ENCODE peak calls at places on chromosomes 13 and 19, in seven cellular contexts. One of them, this sample, is unnamed.

GRCh38 chr19:15629003-15629880 is 11.5 kb upstream of the CYP4F3 start:
- DNase-seq in uterus: peak
- DNase-seq in AG04450: peak
- DNase-seq in cardiac muscle cell: peak
- DNase-seq in ascending aorta: peak
- DNase-seq in neural progenitor cell: peak
- DNase-seq in osteoblast: peak
- DNase-seq in this sample: peak

GRCh38 chr19:47231215-47232054 is 436 bp upstream of the BBC3 start:
- DNase-seq in neural progenitor cell: peak
- DNase-seq in ascending aorta: peak
- DNase-seq in uterus: peak
- DNase-seq in osteoblast: peak
- DNase-seq in AG04450: peak
- DNase-seq in cardiac muscle cell: peak
- DNase-seq in this sample: peak

GRCh38 chr13:75312884-75313520 is 169.0 kb downstream of the TBC1D4 start:
- DNase-seq in uterus: no peak
- DNase-seq in neural progenitor cell: no peak
- DNase-seq in osteoblast: no peak
- DNase-seq in cardiac muscle cell: no peak
- DNase-seq in ascending aorta: no peak
- DNase-seq in AG04450: no peak
- DNase-seq in this sample: no peak

GRCh38 chr13:60242231-60242630 is 78.5 kb upstream of the DIAPH3 start:
- DNase-seq in uterus: no peak
- DNase-seq in AG04450: no peak
- DNase-seq in cardiac muscle cell: no peak
- DNase-seq in neural progenitor cell: no peak
- DNase-seq in ascending aorta: no peak
- DNase-seq in osteoblast: no peak
- DNase-seq in this sample: no peak

GRCh38 chr13:73216381-73216831 is 157.6 kb downstream of the KLF5 start:
- DNase-seq in AG04450: no peak
- DNase-seq in ascending aorta: no peak
- DNase-seq in uterus: peak
- DNase-seq in neural progenitor cell: no peak
- DNase-seq in osteoblast: peak
- DNase-seq in cardiac muscle cell: no peak
- DNase-seq in this sample: no peak

GRCh38 chr13:63184693-63185092 is 1769.0 kb upstream of the PCDH20 start:
- DNase-seq in osteoblast: no peak
- DNase-seq in ascending aorta: no peak
- DNase-seq in cardiac muscle cell: peak
- DNase-seq in AG04450: peak
- DNase-seq in neural progenitor cell: peak
- DNase-seq in uterus: no peak
- DNase-seq in this sample: peak

GRCh38 chr13:110271313-110271712 is 35.6 kb downstream of the COL4A1 start:
- DNase-seq in cardiac muscle cell: no peak
- DNase-seq in uterus: peak
- DNase-seq in ascending aorta: no peak
- DNase-seq in neural progenitor cell: no peak
- DNase-seq in AG04450: no peak
- DNase-seq in osteoblast: no peak
- DNase-seq in this sample: no peak

GRCh38 chr19:42657551-42657950 is 62.8 kb upstream of the CEACAM8 start:
- DNase-seq in neural progenitor cell: no peak
- DNase-seq in osteoblast: no peak
- DNase-seq in uterus: no peak
- DNase-seq in ascending aorta: no peak
- DNase-seq in cardiac muscle cell: peak
- DNase-seq in AG04450: no peak
- DNase-seq in this sample: no peak

GRCh38 chr13:106989866-106990265 is 421.9 kb upstream of the ARGLU1 start:
- DNase-seq in neural progenitor cell: no peak
- DNase-seq in AG04450: no peak
- DNase-seq in uterus: no peak
- DNase-seq in osteoblast: no peak
- DNase-seq in cardiac muscle cell: no peak
- DNase-seq in ascending aorta: no peak
- DNase-seq in this sample: no peak

GRCh38 chr13:48654511-48654910 is 782 bp downstream of the CYSLTR2 start:
- DNase-seq in uterus: no peak
- DNase-seq in neural progenitor cell: no peak
- DNase-seq in AG04450: no peak
- DNase-seq in osteoblast: no peak
- DNase-seq in ascending aorta: no peak
- DNase-seq in cardiac muscle cell: peak
- DNase-seq in this sample: no peak

GRCh38 chr13:60591348-60591747 is 194.3 kb downstream of the TDRD3 start:
- DNase-seq in uterus: no peak
- DNase-seq in ascending aorta: no peak
- DNase-seq in neural progenitor cell: no peak
- DNase-seq in osteoblast: peak
- DNase-seq in AG04450: no peak
- DNase-seq in cardiac muscle cell: peak
- DNase-seq in this sample: peak

GRCh38 chr19:1263198-1263597 is 5.9 kb upstream of the CIRBP start:
- DNase-seq in neural progenitor cell: no peak
- DNase-seq in uterus: no peak
- DNase-seq in AG04450: no peak
- DNase-seq in ascending aorta: no peak
- DNase-seq in cardiac muscle cell: no peak
- DNase-seq in osteoblast: no peak
- DNase-seq in this sample: no peak

GRCh38 chr19:3483226-3483628 is at the start of gene SMIM44:
- DNase-seq in cardiac muscle cell: no peak
- DNase-seq in ascending aorta: no peak
- DNase-seq in osteoblast: no peak
- DNase-seq in uterus: no peak
- DNase-seq in AG04450: no peak
- DNase-seq in neural progenitor cell: no peak
- DNase-seq in this sample: no peak

GRCh38 chr19:12766051-12766521 is 9.3 kb downstream of the HOOK2 start:
- DNase-seq in neural progenitor cell: peak
- DNase-seq in ascending aorta: no peak
- DNase-seq in AG04450: peak
- DNase-seq in uterus: peak
- DNase-seq in cardiac muscle cell: no peak
- DNase-seq in osteoblast: peak
- DNase-seq in this sample: peak

GRCh38 chr13:26992951-26993490 is 178.6 kb downstream of the USP12 start:
- DNase-seq in neural progenitor cell: no peak
- DNase-seq in osteoblast: no peak
- DNase-seq in cardiac muscle cell: no peak
- DNase-seq in AG04450: no peak
- DNase-seq in uterus: no peak
- DNase-seq in ascending aorta: no peak
- DNase-seq in this sample: no peak

GRCh38 chr13:69644447-69644846 is 463.2 kb upstream of the ATXN8OS start:
- DNase-seq in cardiac muscle cell: no peak
- DNase-seq in neural progenitor cell: no peak
- DNase-seq in osteoblast: no peak
- DNase-seq in ascending aorta: no peak
- DNase-seq in AG04450: no peak
- DNase-seq in uterus: no peak
- DNase-seq in this sample: no peak

GRCh38 chr13:79749556-79749955 is 268.6 kb downstream of the NDFIP2 start:
- DNase-seq in osteoblast: no peak
- DNase-seq in AG04450: no peak
- DNase-seq in cardiac muscle cell: peak
- DNase-seq in neural progenitor cell: no peak
- DNase-seq in ascending aorta: no peak
- DNase-seq in uterus: no peak
- DNase-seq in this sample: no peak

GRCh38 chr13:86572115-86572514 is 772.9 kb upstream of the SLITRK6 start:
- DNase-seq in AG04450: peak
- DNase-seq in cardiac muscle cell: peak
- DNase-seq in uterus: no peak
- DNase-seq in osteoblast: no peak
- DNase-seq in neural progenitor cell: no peak
- DNase-seq in ascending aorta: no peak
- DNase-seq in this sample: peak

GRCh38 chr13:67152123-67152522 is 78.0 kb downstream of the PCDH9 start:
- DNase-seq in uterus: no peak
- DNase-seq in cardiac muscle cell: no peak
- DNase-seq in ascending aorta: no peak
- DNase-seq in AG04450: no peak
- DNase-seq in osteoblast: no peak
- DNase-seq in neural progenitor cell: no peak
- DNase-seq in this sample: no peak

DNA sequence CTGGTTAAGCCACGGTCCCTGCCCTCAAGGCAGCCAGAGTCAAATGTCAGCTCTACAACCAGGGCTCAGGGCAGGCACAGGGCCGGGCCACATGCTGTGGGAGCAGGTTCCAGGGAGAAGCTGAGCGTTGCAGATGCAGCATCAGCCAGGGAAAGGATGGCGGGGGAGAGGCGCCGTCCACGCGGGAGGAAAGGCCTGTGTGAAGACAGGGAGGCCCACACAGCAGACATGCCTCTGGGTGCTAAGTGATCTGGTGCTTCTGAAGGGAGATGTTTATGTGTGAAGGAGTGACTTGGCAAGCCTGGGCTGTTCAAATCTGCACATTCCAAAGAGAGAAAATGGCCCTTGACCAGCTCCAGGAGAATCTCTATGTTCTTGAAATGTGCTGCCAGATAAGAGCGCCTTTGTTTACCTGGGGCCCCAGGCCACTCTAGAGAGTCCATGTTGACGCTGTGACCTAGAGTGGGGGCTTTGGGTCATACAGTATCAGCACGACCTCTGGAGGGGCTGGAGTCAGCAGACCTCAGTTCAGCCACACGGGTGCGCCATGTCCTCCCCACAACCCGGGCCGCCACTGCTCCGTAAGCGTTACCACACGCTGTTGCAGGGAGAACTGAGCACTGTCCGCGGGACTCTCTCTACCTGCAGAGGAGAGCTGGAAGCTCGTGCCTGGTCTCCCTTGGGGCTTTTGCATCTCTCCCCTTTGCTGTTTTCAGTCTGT is 15.9 kb upstream of the ATF5 start:
- DNase-seq in AG04450: no peak
- DNase-seq in ascending aorta: no peak
- DNase-seq in uterus: no peak
- DNase-seq in cardiac muscle cell: no peak
- DNase-seq in neural progenitor cell: no peak
- DNase-seq in osteoblast: peak
- DNase-seq in this sample: no peak
- TF ChIP-seq CTCF in AG04450: peak
- TF ChIP-seq CTCF in ascending aorta: no peak
- TF ChIP-seq CTCF in uterus: no peak
- TF ChIP-seq CTCF in cardiac muscle cell: no peak
- TF ChIP-seq CTCF in neural progenitor cell: peak
- TF ChIP-seq CTCF in osteoblast: no peak
- TF ChIP-seq CTCF in this sample: peak

DNA sequence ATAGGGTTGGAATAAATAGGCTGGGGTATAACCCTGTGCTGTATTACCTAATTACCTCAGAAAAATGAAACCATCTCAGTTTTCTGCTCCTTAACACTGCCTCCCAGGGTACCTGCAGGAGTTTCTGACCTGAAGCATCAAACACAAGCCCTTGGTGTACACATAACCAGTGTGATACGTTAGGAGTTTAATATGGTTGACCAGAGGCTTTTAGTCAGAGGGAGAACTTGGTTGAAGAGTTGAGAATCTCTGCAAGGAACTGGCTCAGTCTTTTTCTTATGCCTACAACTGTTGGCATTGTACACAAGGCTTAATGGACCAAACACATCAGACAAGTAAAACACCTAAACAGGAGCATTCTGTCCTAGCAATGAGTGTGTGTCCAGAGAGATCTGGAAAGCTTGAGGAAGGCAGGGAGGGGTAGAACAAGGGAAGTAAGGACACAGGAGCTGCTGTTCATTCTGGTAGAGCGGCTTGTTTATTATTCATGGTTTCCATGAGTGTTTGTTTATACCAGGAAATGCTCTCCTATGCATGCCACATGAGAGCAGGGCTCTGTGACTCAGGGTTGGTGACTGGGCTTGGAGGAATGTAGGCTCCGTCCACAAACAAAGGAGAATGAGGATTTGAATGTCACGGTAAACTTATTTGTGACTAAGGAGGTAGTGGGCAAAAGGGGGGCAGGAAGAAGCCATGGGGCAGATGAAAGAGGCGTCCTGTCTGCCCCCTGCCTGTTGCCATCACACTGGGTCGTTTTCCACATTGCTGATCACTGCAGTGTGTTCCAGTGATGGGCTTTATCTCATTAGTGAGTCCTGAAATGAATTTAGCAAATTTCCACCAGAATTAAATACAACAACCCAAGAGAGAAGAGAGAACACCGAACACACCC is 11.9 kb upstream of the SPATA13 start:
- DNase-seq in cardiac muscle cell: peak
- DNase-seq in uterus: no peak
- DNase-seq in ascending aorta: no peak
- DNase-seq in osteoblast: peak
- DNase-seq in AG04450: peak
- DNase-seq in neural progenitor cell: no peak
- DNase-seq in this sample: peak
- H3K4me3 ChIP-seq in cardiac muscle cell: no peak
- H3K4me3 ChIP-seq in uterus: no peak
- H3K4me3 ChIP-seq in ascending aorta: no peak
- H3K4me3 ChIP-seq in osteoblast: peak
- H3K4me3 ChIP-seq in AG04450: no peak
- H3K4me3 ChIP-seq in neural progenitor cell: no peak
- H3K4me3 ChIP-seq in this sample: no peak

DNA sequence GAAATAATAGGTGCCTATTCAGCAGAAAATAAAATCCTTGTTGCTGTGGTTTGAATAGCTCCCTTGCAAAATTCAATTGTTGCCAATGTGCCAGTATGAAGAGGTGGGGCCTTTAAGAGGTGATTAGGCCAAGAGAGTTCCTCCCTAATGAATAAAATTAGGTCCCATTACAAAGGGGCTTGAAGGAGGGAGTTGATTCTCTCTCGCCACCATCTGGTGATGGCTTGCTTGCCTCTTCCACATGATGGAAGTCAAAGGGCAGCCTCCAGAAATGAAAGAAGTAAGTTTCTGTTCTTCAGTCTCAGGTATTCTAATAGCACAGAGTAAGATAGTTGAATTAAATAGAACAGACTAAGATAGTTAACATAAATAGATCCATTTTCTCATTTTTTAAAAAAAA is 3.0 kb upstream of the EEF1AKMT1 start:
- DNase-seq in cardiac muscle cell: no peak
- DNase-seq in neural progenitor cell: peak
- DNase-seq in AG04450: no peak
- DNase-seq in uterus: no peak
- DNase-seq in ascending aorta: no peak
- DNase-seq in osteoblast: no peak
- DNase-seq in this sample: no peak
- TF ChIP-seq CTCF in cardiac muscle cell: no peak
- TF ChIP-seq CTCF in neural progenitor cell: no peak
- TF ChIP-seq CTCF in AG04450: no peak
- TF ChIP-seq CTCF in uterus: no peak
- TF ChIP-seq CTCF in ascending aorta: no peak
- TF ChIP-seq CTCF in osteoblast: no peak
- TF ChIP-seq CTCF in this sample: peak

DNA sequence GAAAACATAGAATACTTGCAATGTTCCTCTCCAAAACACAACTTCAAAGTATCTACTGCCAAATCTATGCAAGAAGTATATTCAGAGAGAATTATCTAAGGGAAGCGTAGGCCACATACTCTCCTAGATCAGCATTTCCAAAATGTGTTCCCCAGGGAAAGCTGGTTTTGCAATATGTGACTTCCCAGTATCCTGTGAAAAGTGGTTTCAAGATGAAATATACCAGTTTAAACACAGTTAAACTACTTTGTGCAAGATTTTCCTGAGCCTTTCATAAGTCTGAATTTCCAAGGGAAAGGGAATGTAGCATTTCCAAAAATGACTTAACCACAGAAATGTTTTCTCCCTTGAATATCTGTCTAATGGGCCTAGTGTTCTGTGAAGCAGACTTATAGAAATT is 7.6 kb downstream of the STARD13 start:
- DNase-seq in osteoblast: no peak
- DNase-seq in cardiac muscle cell: peak
- DNase-seq in ascending aorta: no peak
- DNase-seq in neural progenitor cell: no peak
- DNase-seq in uterus: peak
- DNase-seq in AG04450: no peak
- DNase-seq in this sample: no peak
- H3K4me3 ChIP-seq in osteoblast: no peak
- H3K4me3 ChIP-seq in cardiac muscle cell: no peak
- H3K4me3 ChIP-seq in ascending aorta: no peak
- H3K4me3 ChIP-seq in neural progenitor cell: no peak
- H3K4me3 ChIP-seq in uterus: no peak
- H3K4me3 ChIP-seq in AG04450: no peak
- H3K4me3 ChIP-seq in this sample: no peak

This sample was measured in A673.